ENCODE peak calls at places on chromosomes 13 and 19, in six cellular contexts. One of them, this sample, is unnamed. For H3K36me3, the result is how much of the 10 kb centered on the place peaks cover.

GRCh38 chr13:101660711-101661110 is 208.2 kb downstream of the ITGBL1 start:
- DNase-seq in neural progenitor cell: no peak
- DNase-seq in aorta: no peak
- DNase-seq in heart right ventricle: no peak
- DNase-seq in cardiac muscle cell: no peak
- DNase-seq in K562: no peak
- DNase-seq in this sample: no peak

GRCh38 chr13:23506821-23507210 is 63.4 kb upstream of the TNFRSF19 start:
- DNase-seq in neural progenitor cell: no peak
- DNase-seq in aorta: no peak
- DNase-seq in heart right ventricle: peak
- DNase-seq in cardiac muscle cell: peak
- DNase-seq in K562: no peak
- DNase-seq in this sample: no peak

GRCh38 chr13:28719656-28720055 is 886 bp upstream of the SLC46A3 start:
- DNase-seq in neural progenitor cell: no peak
- DNase-seq in aorta: no peak
- DNase-seq in heart right ventricle: no peak
- DNase-seq in cardiac muscle cell: no peak
- DNase-seq in K562: no peak
- DNase-seq in this sample: no peak

GRCh38 chr13:36346222-36347083 is at the start of gene SPART:
- DNase-seq in neural progenitor cell: peak
- DNase-seq in aorta: peak
- DNase-seq in heart right ventricle: peak
- DNase-seq in cardiac muscle cell: peak
- DNase-seq in K562: peak
- DNase-seq in this sample: peak

GRCh38 chr19:57615346-57615745 is 1.3 kb downstream of the ZNF134 start:
- DNase-seq in neural progenitor cell: no peak
- DNase-seq in aorta: no peak
- DNase-seq in heart right ventricle: no peak
- DNase-seq in cardiac muscle cell: no peak
- DNase-seq in K562: no peak
- DNase-seq in this sample: no peak

GRCh38 chr19:20367811-20368294 is 197.7 kb downstream of the ZNF737 start:
- DNase-seq in neural progenitor cell: peak
- DNase-seq in aorta: no peak
- DNase-seq in heart right ventricle: no peak
- DNase-seq in cardiac muscle cell: peak
- DNase-seq in K562: no peak
- DNase-seq in this sample: peak

GRCh38 chr19:35932291-35932936 is 3.8 kb upstream of the LRFN3 start:
- DNase-seq in neural progenitor cell: no peak
- DNase-seq in aorta: no peak
- DNase-seq in heart right ventricle: no peak
- DNase-seq in cardiac muscle cell: no peak
- DNase-seq in K562: no peak
- DNase-seq in this sample: no peak

GRCh38 chr19:32322541-32322940 is 22.9 kb upstream of the ZNF507 start:
- DNase-seq in neural progenitor cell: no peak
- DNase-seq in aorta: no peak
- DNase-seq in heart right ventricle: no peak
- DNase-seq in cardiac muscle cell: no peak
- DNase-seq in K562: no peak
- DNase-seq in this sample: no peak

GRCh38 chr13:39765801-39766463 is 110.5 kb downstream of the COG6 start:
- DNase-seq in neural progenitor cell: peak
- DNase-seq in aorta: no peak
- DNase-seq in heart right ventricle: peak
- DNase-seq in cardiac muscle cell: no peak
- DNase-seq in K562: no peak
- DNase-seq in this sample: peak

GRCh38 chr13:43127827-43128226 is 104.4 kb downstream of the DNAJC15 start:
- DNase-seq in neural progenitor cell: no peak
- DNase-seq in aorta: no peak
- DNase-seq in heart right ventricle: no peak
- DNase-seq in cardiac muscle cell: no peak
- DNase-seq in K562: no peak
- DNase-seq in this sample: no peak

GRCh38 chr19:3415695-3416094 is 49.3 kb downstream of the NFIC start:
- DNase-seq in neural progenitor cell: no peak
- DNase-seq in aorta: no peak
- DNase-seq in heart right ventricle: no peak
- DNase-seq in cardiac muscle cell: no peak
- DNase-seq in K562: no peak
- DNase-seq in this sample: no peak

GRCh38 chr19:50670102-50670380 is 20.8 kb downstream of the C19orf81 start:
- DNase-seq in neural progenitor cell: no peak
- DNase-seq in aorta: no peak
- DNase-seq in heart right ventricle: no peak
- DNase-seq in cardiac muscle cell: no peak
- DNase-seq in K562: no peak
- DNase-seq in this sample: no peak

GRCh38 chr19:46718157-46718933 is 1.4 kb upstream of the PRKD2 start:
- DNase-seq in neural progenitor cell: peak
- DNase-seq in aorta: no peak
- DNase-seq in heart right ventricle: no peak
- DNase-seq in cardiac muscle cell: no peak
- DNase-seq in K562: peak
- DNase-seq in this sample: peak

GRCh38 chr19:50312967-50313811 is 16.0 kb downstream of the KCNC3 start:
- DNase-seq in neural progenitor cell: no peak
- DNase-seq in aorta: no peak
- DNase-seq in heart right ventricle: no peak
- DNase-seq in cardiac muscle cell: no peak
- DNase-seq in K562: no peak
- DNase-seq in this sample: no peak

GRCh38 chr13:113364933-113365371 is 1.0 kb upstream of the GRTP1 start:
- DNase-seq in neural progenitor cell: no peak
- DNase-seq in aorta: no peak
- DNase-seq in heart right ventricle: no peak
- DNase-seq in cardiac muscle cell: no peak
- DNase-seq in K562: no peak
- DNase-seq in this sample: peak

GRCh38 chr19:17512574-17512939 is 1.1 kb downstream of the PGLS start:
- DNase-seq in neural progenitor cell: no peak
- DNase-seq in aorta: no peak
- DNase-seq in heart right ventricle: no peak
- DNase-seq in cardiac muscle cell: no peak
- DNase-seq in K562: peak
- DNase-seq in this sample: no peak

GRCh38 chr19:54206831-54207177 is 6.1 kb downstream of the RPS9 start:
- DNase-seq in neural progenitor cell: no peak
- DNase-seq in aorta: peak
- DNase-seq in heart right ventricle: no peak
- DNase-seq in cardiac muscle cell: no peak
- DNase-seq in K562: no peak
- DNase-seq in this sample: no peak

GRCh38 chr19:33690461-33691427 is 69.0 kb downstream of the CHST8 start:
- DNase-seq in neural progenitor cell: no peak
- DNase-seq in aorta: peak
- DNase-seq in heart right ventricle: no peak
- DNase-seq in cardiac muscle cell: no peak
- DNase-seq in K562: no peak
- DNase-seq in this sample: no peak

GRCh38 chr13:113881614-113882265 is 17.9 kb upstream of the GAS6 start:
- DNase-seq in neural progenitor cell: no peak
- DNase-seq in aorta: peak
- DNase-seq in heart right ventricle: peak
- DNase-seq in cardiac muscle cell: peak
- DNase-seq in K562: no peak
- DNase-seq in this sample: no peak

GRCh38 chr13:73303858-73304257 is 245.1 kb downstream of the KLF5 start:
- DNase-seq in neural progenitor cell: no peak
- DNase-seq in aorta: no peak
- DNase-seq in heart right ventricle: no peak
- DNase-seq in cardiac muscle cell: no peak
- DNase-seq in K562: no peak
- DNase-seq in this sample: no peak

GRCh38 chr19:44635581-44636438 is 7.9 kb upstream of the PVR start:
- DNase-seq in neural progenitor cell: no peak
- DNase-seq in aorta: no peak
- DNase-seq in heart right ventricle: no peak
- DNase-seq in cardiac muscle cell: no peak
- DNase-seq in K562: no peak
- DNase-seq in this sample: no peak

GRCh38 chr19:44634785-44635184 is 8.9 kb upstream of the PVR start:
- DNase-seq in neural progenitor cell: no peak
- DNase-seq in aorta: no peak
- DNase-seq in heart right ventricle: no peak
- DNase-seq in cardiac muscle cell: no peak
- DNase-seq in K562: no peak
- DNase-seq in this sample: no peak

GRCh38 chr19:44636439-44637389 is 7.0 kb upstream of the PVR start:
- DNase-seq in neural progenitor cell: no peak
- DNase-seq in aorta: no peak
- DNase-seq in heart right ventricle: no peak
- DNase-seq in cardiac muscle cell: no peak
- DNase-seq in K562: no peak
- DNase-seq in this sample: no peak

GRCh38 chr19:44640518-44640917 is 3.2 kb upstream of the PVR start:
- DNase-seq in neural progenitor cell: no peak
- DNase-seq in aorta: no peak
- DNase-seq in heart right ventricle: no peak
- DNase-seq in cardiac muscle cell: no peak
- DNase-seq in K562: no peak
- DNase-seq in this sample: no peak

GRCh38 chr19:44637390-44637764 is 6.3 kb upstream of the PVR start:
- DNase-seq in neural progenitor cell: no peak
- DNase-seq in aorta: no peak
- DNase-seq in heart right ventricle: no peak
- DNase-seq in cardiac muscle cell: no peak
- DNase-seq in K562: no peak
- DNase-seq in this sample: no peak
- H3K27ac ChIP-seq in neural progenitor cell: no peak
- H3K27ac ChIP-seq in aorta: no peak
- H3K27ac ChIP-seq in heart right ventricle: no peak
- H3K27ac ChIP-seq in cardiac muscle cell: no peak
- H3K27ac ChIP-seq in K562: no peak
- H3K27ac ChIP-seq in this sample: no peak

DNA sequence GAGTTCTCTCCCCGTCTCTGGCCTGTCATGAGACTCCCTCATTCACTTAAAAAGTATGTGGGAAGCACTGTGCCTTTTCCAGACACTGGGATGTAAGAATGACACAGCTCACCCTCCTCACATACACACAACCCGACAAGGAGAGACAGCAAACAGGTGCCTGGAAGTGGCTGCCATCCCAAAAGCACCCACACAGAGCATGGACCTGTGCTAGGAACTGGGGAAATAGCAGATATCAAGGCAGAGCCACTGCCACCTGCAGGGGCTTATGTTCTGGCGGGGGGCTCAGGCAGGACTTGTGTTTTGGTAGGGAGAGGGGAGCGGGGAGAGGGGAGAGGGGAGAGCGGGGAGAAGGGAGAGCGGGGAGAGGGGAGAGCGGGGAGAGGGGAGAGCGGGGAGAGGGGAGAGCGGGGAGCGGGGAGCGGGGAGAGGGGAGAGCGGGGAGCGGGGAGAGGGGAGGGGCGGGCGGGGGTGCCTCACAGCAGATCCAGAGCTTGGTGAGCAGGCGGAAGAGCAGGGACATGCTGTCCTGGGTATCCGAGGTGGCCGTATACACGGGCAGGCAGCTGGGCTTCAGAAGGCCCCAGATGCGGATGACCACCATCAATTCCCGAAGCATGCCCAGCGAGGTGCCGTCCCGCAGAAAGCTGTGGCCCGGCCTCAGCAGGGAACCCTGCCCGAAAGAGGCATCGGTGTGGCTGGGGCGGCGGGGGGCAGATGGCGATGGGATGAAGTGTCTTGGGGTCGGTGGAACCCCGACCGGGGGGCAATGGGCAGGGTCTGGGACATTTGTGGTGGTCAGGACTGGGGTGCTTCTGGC is 12.2 kb downstream of the CFD start:
- DNase-seq in neural progenitor cell: peak
- DNase-seq in aorta: no peak
- DNase-seq in heart right ventricle: no peak
- DNase-seq in cardiac muscle cell: peak
- DNase-seq in K562: peak
- DNase-seq in this sample: no peak
- H3K36me3 ChIP-seq in neural progenitor cell: under half
- H3K36me3 ChIP-seq in aorta: under half
- H3K36me3 ChIP-seq in heart right ventricle: under half
- H3K36me3 ChIP-seq in cardiac muscle cell: under half
- H3K36me3 ChIP-seq in K562: half or more
- H3K36me3 ChIP-seq in this sample: half or more

GRCh38 chr19:45450042-45450380 is 17.8 kb upstream of the FOSB start:
- DNase-seq in neural progenitor cell: no peak
- DNase-seq in aorta: no peak
- DNase-seq in heart right ventricle: no peak
- DNase-seq in cardiac muscle cell: no peak
- DNase-seq in K562: peak
- DNase-seq in this sample: no peak
- H3K27ac ChIP-seq in neural progenitor cell: no peak
- H3K27ac ChIP-seq in aorta: peak
- H3K27ac ChIP-seq in heart right ventricle: peak
- H3K27ac ChIP-seq in cardiac muscle cell: no peak
- H3K27ac ChIP-seq in K562: peak
- H3K27ac ChIP-seq in this sample: peak

GRCh38 chr19:16389848-16390247 is 65.2 kb downstream of the KLF2 start:
- DNase-seq in neural progenitor cell: no peak
- DNase-seq in aorta: no peak
- DNase-seq in heart right ventricle: no peak
- DNase-seq in cardiac muscle cell: no peak
- DNase-seq in K562: no peak
- DNase-seq in this sample: no peak
- H3K36me3 ChIP-seq in neural progenitor cell: under half
- H3K36me3 ChIP-seq in aorta: under half
- H3K36me3 ChIP-seq in heart right ventricle: half or more
- H3K36me3 ChIP-seq in cardiac muscle cell: under half
- H3K36me3 ChIP-seq in K562: half or more
- H3K36me3 ChIP-seq in this sample: half or more

GRCh38 chr13:29937379-29937778 is 87.0 kb upstream of the UBL3 start:
- DNase-seq in neural progenitor cell: no peak
- DNase-seq in aorta: no peak
- DNase-seq in heart right ventricle: no peak
- DNase-seq in cardiac muscle cell: no peak
- DNase-seq in K562: no peak
- DNase-seq in this sample: no peak

GRCh38 chr13:29936051-29936813 is 85.8 kb upstream of the UBL3 start:
- DNase-seq in neural progenitor cell: no peak
- DNase-seq in aorta: no peak
- DNase-seq in heart right ventricle: no peak
- DNase-seq in cardiac muscle cell: no peak
- DNase-seq in K562: no peak
- DNase-seq in this sample: no peak

GRCh38 chr13:29936961-29937360 is 86.5 kb upstream of the UBL3 start:
- DNase-seq in neural progenitor cell: no peak
- DNase-seq in aorta: no peak
- DNase-seq in heart right ventricle: no peak
- DNase-seq in cardiac muscle cell: no peak
- DNase-seq in K562: no peak
- DNase-seq in this sample: no peak

GRCh38 chr13:29934531-29935308 is 84.3 kb upstream of the UBL3 start:
- DNase-seq in neural progenitor cell: no peak
- DNase-seq in aorta: no peak
- DNase-seq in heart right ventricle: no peak
- DNase-seq in cardiac muscle cell: no peak
- DNase-seq in K562: no peak
- DNase-seq in this sample: no peak

GRCh38 chr13:29935309-29935981 is 85.0 kb upstream of the UBL3 start:
- DNase-seq in neural progenitor cell: no peak
- DNase-seq in aorta: no peak
- DNase-seq in heart right ventricle: no peak
- DNase-seq in cardiac muscle cell: no peak
- DNase-seq in K562: no peak
- DNase-seq in this sample: no peak
- H3K27ac ChIP-seq in neural progenitor cell: no peak
- H3K27ac ChIP-seq in aorta: no peak
- H3K27ac ChIP-seq in heart right ventricle: no peak
- H3K27ac ChIP-seq in cardiac muscle cell: no peak
- H3K27ac ChIP-seq in K562: no peak
- H3K27ac ChIP-seq in this sample: no peak